ENCODE peak calls at places on chromosomes 2 and 18, in seven cellular contexts. G is H1, Y is GM12891, P is prostate gland, F is body of pancreas, T is spleen, V is HCT116. L is an unnamed sample.

GRCh38 chr2:185608799-185609198 is 129.8 kb upstream of the FSIP2 start:
- DNase-seq in G (no peak), Y (no peak), P (no peak), F (no peak), T (no peak), V (peak), L (no peak)

GRCh38 chr2:66929632-66930385 is 467.3 kb upstream of the ETAA1 start:
- DNase-seq in G (no peak), Y (no peak), P (peak), F (peak), T (peak), V (no peak), L (no peak)

GRCh38 chr2:1605102-1605501 is 139.2 kb downstream of the PXDN start:
- DNase-seq in G (no peak), Y (no peak), P (no peak), F (no peak), T (peak), V (no peak), L (no peak)

GRCh38 chr2:234730066-234730640 is 221.7 kb upstream of the SH3BP4 start:
- DNase-seq in G (no peak), Y (no peak), P (no peak), F (no peak), T (peak), V (no peak), L (no peak)

GRCh38 chr2:38750011-38750792 is 959 bp downstream of the SRSF7 start:
- DNase-seq in G (no peak), Y (peak), P (peak), F (peak), T (peak), V (no peak), L (peak)

GRCh38 chr18:35407871-35408481 is 30.8 kb upstream of the ZNF396 start:
- DNase-seq in G (no peak), Y (no peak), P (peak), F (peak), T (no peak), V (peak), L (peak)

GRCh38 chr2:46780801-46781445 is 134.7 kb downstream of the MCFD2 start:
- DNase-seq in G (peak), Y (no peak), P (no peak), F (no peak), T (no peak), V (no peak), L (no peak)

GRCh38 chr18:36593001-36593400 is 235.8 kb downstream of the TPGS2 start:
- DNase-seq in G (no peak), Y (no peak), P (no peak), F (no peak), T (no peak), V (no peak), L (no peak)

GRCh38 chr2:46601328-46601963 is 122.1 kb downstream of the TMEM247 start:
- DNase-seq in G (no peak), Y (no peak), P (no peak), F (no peak), T (no peak), V (no peak), L (no peak)

GRCh38 chr2:120745420-120746178 is 9.9 kb downstream of the GLI2 start:
- DNase-seq in G (no peak), Y (no peak), P (no peak), F (no peak), T (no peak), V (no peak), L (no peak)

GRCh38 chr2:86480105-86480504 is 38.9 kb downstream of the KDM3A start:
- DNase-seq in G (no peak), Y (no peak), P (peak), F (peak), T (no peak), V (no peak), L (no peak)

GRCh38 chr2:82803307-82803706 is 1655.8 kb downstream of the SUCLG1 start:
- DNase-seq in G (no peak), Y (no peak), P (no peak), F (no peak), T (no peak), V (no peak), L (no peak)

GRCh38 chr2:233638836-233639235 is 2.6 kb downstream of the UGT1A10 start:
- DNase-seq in G (no peak), Y (no peak), P (no peak), F (no peak), T (no peak), V (no peak), L (no peak)

GRCh38 chr2:86015699-86016098 is 90.0 kb downstream of the POLR1A start:
- DNase-seq in G (no peak), Y (no peak), P (no peak), F (no peak), T (no peak), V (no peak), L (no peak)

GRCh38 chr18:74748809-74749208 is 151.1 kb downstream of the ZNF407 start:
- DNase-seq in G (no peak), Y (no peak), P (no peak), F (no peak), T (no peak), V (no peak), L (no peak)

GRCh38 chr2:8796878-8797550 is 40.4 kb downstream of the KIDINS220 start:
- DNase-seq in G (no peak), Y (no peak), P (no peak), F (no peak), T (no peak), V (no peak), L (no peak)

GRCh38 chr2:168064011-168064998 is 183.1 kb downstream of the STK39 start:
- DNase-seq in G (no peak), Y (no peak), P (no peak), F (no peak), T (no peak), V (no peak), L (no peak)

GRCh38 chr18:56391933-56392590 is 246.3 kb downstream of the TXNL1 start:
- DNase-seq in G (no peak), Y (no peak), P (no peak), F (no peak), T (no peak), V (no peak), L (no peak)

GRCh38 chr2:199488772-199489400 is 31.1 kb upstream of the SATB2 start:
- DNase-seq in G (no peak), Y (peak), P (no peak), F (peak), T (no peak), V (peak), L (peak)

GRCh38 chr2:70942900-70943871 is 7.5 kb downstream of the ATP6V1B1 start:
- DNase-seq in G (no peak), Y (no peak), P (no peak), F (no peak), T (peak), V (no peak), L (no peak)

GRCh38 chr2:168429988-168430387 is 26.1 kb upstream of the CERS6 start:
- DNase-seq in G (no peak), Y (no peak), P (no peak), F (no peak), T (no peak), V (no peak), L (no peak)

GRCh38 chr2:29519996-29520395 is 401.4 kb downstream of the ALK start:
- DNase-seq in G (no peak), Y (no peak), P (no peak), F (no peak), T (no peak), V (no peak), L (no peak)

GRCh38 chr18:37661061-37661460 is 95.5 kb upstream of the CELF4 start:
- DNase-seq in G (no peak), Y (no peak), P (peak), F (no peak), T (no peak), V (no peak), L (no peak)

GRCh38 chr2:30230479-30230854 is 867 bp upstream of the LBH start:
- DNase-seq in G (no peak), Y (no peak), P (no peak), F (no peak), T (peak), V (no peak), L (no peak)

GRCh38 chr2:181058378-181059269 is 78.2 kb downstream of the UBE2E3 start:
- DNase-seq in G (no peak), Y (no peak), P (no peak), F (peak), T (no peak), V (peak), L (no peak)

GRCh38 chr2:30710016-30710415 is 97.2 kb downstream of the CAPN13 start:
- DNase-seq in G (no peak), Y (no peak), P (no peak), F (no peak), T (no peak), V (no peak), L (no peak)

GRCh38 chr2:174682578-174683391 is 81.5 kb downstream of the CHRNA1 start:
- DNase-seq in G (no peak), Y (peak), P (peak), F (peak), T (peak), V (no peak), L (peak)

GRCh38 chr2:55952415-55952814 is 28.8 kb upstream of the EFEMP1 start:
- DNase-seq in G (no peak), Y (no peak), P (no peak), F (no peak), T (no peak), V (no peak), L (no peak)

GRCh38 chr2:9637330-9637729 is 6.5 kb upstream of the YWHAQ start:
- DNase-seq in G (no peak), Y (no peak), P (no peak), F (no peak), T (no peak), V (peak), L (peak)

GRCh38 chr2:157894694-157895450 is 18.7 kb upstream of the ACVR1 start:
- DNase-seq in G (no peak), Y (no peak), P (peak), F (no peak), T (no peak), V (no peak), L (no peak)

GRCh38 chr2:3633089-3633981 is 24.7 kb upstream of the ALLC start:
- DNase-seq in G (no peak), Y (no peak), P (no peak), F (no peak), T (peak), V (no peak), L (no peak)

GRCh38 chr2:102355526-102356380 is at the start of gene IL18R1:
- DNase-seq in G (peak), Y (peak), P (peak), F (peak), T (peak), V (peak), L (peak)

GRCh38 chr2:223760838-223761502 is 76.4 kb downstream of the AP1S3 start:
- DNase-seq in G (no peak), Y (no peak), P (no peak), F (peak), T (peak), V (peak), L (peak)

GRCh38 chr18:75220786-75221355 is 10.3 kb downstream of the TSHZ1 start:
- DNase-seq in G (no peak), Y (no peak), P (no peak), F (no peak), T (no peak), V (no peak), L (no peak)

GRCh38 chr2:3959372-3959771 is 256.0 kb downstream of the DCDC2C start:
- DNase-seq in G (peak), Y (peak), P (no peak), F (no peak), T (no peak), V (peak), L (peak)

GRCh38 chr18:36461551-36461987 is 164.1 kb downstream of the FHOD3 start:
- DNase-seq in G (no peak), Y (no peak), P (no peak), F (no peak), T (no peak), V (no peak), L (no peak)

GRCh38 chr2:29430382-29431112 is 315.3 kb downstream of the CLIP4 start:
- DNase-seq in G (no peak), Y (no peak), P (no peak), F (peak), T (no peak), V (no peak), L (no peak)

GRCh38 chr2:142824756-142825155 is 52.7 kb upstream of the KYNU start:
- DNase-seq in G (no peak), Y (no peak), P (no peak), F (no peak), T (no peak), V (no peak), L (no peak)

GRCh38 chr2:199994296-199994695 is 38.9 kb downstream of the MAIP1 start:
- DNase-seq in G (no peak), Y (no peak), P (no peak), F (no peak), T (no peak), V (no peak), L (no peak)

DNA sequence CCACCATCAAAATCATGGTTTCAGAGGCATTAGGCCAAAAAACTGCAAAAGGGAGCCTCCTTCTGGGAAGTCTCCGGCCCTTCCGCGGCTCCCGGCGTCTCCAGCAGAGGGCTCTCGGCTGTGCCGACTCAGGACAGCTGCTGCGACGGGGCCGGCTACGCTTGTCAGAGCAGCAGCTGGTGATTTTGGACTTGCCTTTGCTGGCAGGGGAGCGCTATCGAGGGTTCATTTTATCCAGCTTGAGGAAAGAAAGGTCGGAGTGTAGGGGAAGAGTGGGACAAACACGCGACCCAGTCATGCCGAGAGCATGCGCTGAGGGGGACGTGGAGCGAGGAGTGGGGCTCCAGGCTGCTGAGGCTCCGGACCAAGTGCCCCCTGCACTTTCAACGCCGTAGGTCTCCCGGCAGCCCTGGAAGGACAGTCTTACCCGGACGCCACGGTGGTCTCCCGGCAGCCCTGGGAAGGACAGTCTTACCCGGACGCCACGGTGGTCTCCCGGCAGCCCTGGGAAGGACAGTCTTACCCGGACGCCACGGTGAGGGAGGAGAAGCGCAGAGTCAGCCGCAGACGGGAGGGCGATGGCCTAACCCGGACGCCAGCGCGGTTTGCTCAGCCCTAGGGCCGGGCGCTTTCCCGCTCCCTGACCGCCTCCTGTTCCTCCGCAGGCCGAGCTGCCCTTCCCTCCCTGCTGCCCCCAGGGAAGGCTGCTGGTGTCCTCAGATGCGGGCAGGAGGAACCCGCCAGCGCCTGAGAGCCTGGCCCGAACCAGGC is 21.7 kb downstream of the DDX18 start:
- DNase-seq in G (no peak), Y (peak), P (peak), F (peak), T (peak), V (no peak), L (peak)
- TF ChIP-seq POLR2A in G (no peak), Y (no peak), P (no peak), F (peak), T (no peak), V (no peak), L (no peak)

DNA sequence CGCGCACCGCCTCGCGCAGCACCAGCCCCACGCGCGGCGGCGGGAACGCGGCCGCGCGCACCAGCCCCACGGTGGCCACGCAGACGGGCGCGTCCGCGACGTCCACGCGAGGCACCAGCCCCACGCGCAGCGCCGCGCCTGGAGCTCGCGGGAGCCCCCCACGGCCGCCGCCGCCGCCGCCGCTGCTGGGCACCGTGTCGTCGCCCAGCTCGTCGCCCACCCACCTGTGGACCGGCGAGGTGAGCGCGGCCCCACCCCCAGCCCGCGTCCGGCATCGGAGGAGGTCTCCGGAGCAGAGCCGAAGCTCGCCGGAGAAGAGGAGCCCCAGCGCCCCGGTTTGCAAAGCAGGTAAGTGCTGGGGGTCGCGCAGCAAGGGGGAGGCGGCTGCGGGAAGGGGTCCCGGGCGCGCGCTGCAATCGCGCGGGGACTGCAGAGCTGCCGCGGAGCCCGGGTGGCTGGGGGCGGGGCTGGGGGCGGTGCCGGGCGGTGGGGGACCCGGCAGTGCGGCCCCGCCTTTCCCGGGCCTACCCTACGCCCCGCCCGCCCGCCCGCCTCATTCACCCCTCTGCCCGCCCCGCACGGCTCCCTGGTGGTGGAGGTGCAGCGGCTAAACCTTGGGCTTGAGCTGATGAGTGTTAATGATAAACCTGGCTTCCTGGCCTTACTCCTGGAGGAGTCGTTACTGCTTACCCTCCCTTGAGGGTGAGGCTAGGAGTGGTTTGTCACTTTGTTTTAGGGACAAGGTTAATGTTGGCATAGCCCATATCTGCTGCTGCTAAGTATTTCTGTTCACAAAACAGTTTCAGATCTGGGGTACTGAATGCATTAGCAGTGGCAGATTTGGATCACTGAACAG is 900 bp downstream of the FAM117B start:
- DNase-seq in G (no peak), Y (peak), P (peak), F (peak), T (peak), V (peak), L (peak)
- TF ChIP-seq POLR2A in G (peak), Y (peak), P (peak), F (peak), T (peak), V (no peak), L (no peak)

GRCh38 chr18:77981874-77982273 is 732.2 kb downstream of the GALR1 start:
- DNase-seq in G (no peak), Y (no peak), P (no peak), F (no peak), T (no peak), V (no peak), L (no peak)
- TF ChIP-seq POLR2A in G (no peak), Y (no peak), P (no peak), F (no peak), T (no peak), V (no peak), L (no peak)

GRCh38 chr2:226767056-226767813 is 32.4 kb downstream of the IRS1 start:
- DNase-seq in G (no peak), Y (no peak), P (no peak), F (no peak), T (no peak), V (no peak), L (no peak)

GRCh38 chr2:226775032-226775509 is 24.5 kb downstream of the IRS1 start:
- DNase-seq in G (no peak), Y (no peak), P (no peak), F (no peak), T (no peak), V (no peak), L (no peak)

GRCh38 chr2:226772389-226773179 is 27.0 kb downstream of the IRS1 start:
- DNase-seq in G (no peak), Y (peak), P (no peak), F (no peak), T (no peak), V (no peak), L (no peak)

GRCh38 chr2:226773291-226773690 is 26.3 kb downstream of the IRS1 start:
- DNase-seq in G (no peak), Y (no peak), P (no peak), F (no peak), T (no peak), V (no peak), L (no peak)

GRCh38 chr2:226771067-226771466 is 28.6 kb downstream of the IRS1 start:
- DNase-seq in G (no peak), Y (no peak), P (no peak), F (no peak), T (no peak), V (no peak), L (no peak)
- TF ChIP-seq POLR2A in G (no peak), Y (no peak), P (no peak), F (no peak), T (no peak), V (no peak), L (no peak)

GRCh38 chr2:113888641-113889470 is 1.0 kb upstream of the ACTR3 start:
- DNase-seq in G (no peak), Y (no peak), P (no peak), F (no peak), T (no peak), V (no peak), L (no peak)

GRCh38 chr2:113889471-113890252 is at the start of gene ACTR3:
- DNase-seq in G (peak), Y (peak), P (peak), F (peak), T (peak), V (peak), L (peak)

GRCh38 chr2:113892004-113892740 is 2.3 kb downstream of the ACTR3 start:
- DNase-seq in G (no peak), Y (no peak), P (no peak), F (no peak), T (no peak), V (no peak), L (no peak)

GRCh38 chr2:113891265-113891959 is 1.5 kb downstream of the ACTR3 start:
- DNase-seq in G (no peak), Y (no peak), P (no peak), F (no peak), T (no peak), V (no peak), L (no peak)

GRCh38 chr2:113890253-113891235 is 655 bp downstream of the ACTR3 start:
- DNase-seq in G (no peak), Y (no peak), P (peak), F (peak), T (peak), V (peak), L (no peak)
- TF ChIP-seq POLR2A in G (peak), Y (peak), P (peak), F (peak), T (peak), V (no peak), L (peak)

GRCh38 chr2:43225788-43226557 is 433 bp downstream of the ZFP36L2 start:
- DNase-seq in G (no peak), Y (no peak), P (peak), F (peak), T (peak), V (no peak), L (peak)
- TF ChIP-seq POLR2A in G (no peak), Y (no peak), P (peak), F (no peak), T (no peak), V (peak), L (peak)

DNA sequence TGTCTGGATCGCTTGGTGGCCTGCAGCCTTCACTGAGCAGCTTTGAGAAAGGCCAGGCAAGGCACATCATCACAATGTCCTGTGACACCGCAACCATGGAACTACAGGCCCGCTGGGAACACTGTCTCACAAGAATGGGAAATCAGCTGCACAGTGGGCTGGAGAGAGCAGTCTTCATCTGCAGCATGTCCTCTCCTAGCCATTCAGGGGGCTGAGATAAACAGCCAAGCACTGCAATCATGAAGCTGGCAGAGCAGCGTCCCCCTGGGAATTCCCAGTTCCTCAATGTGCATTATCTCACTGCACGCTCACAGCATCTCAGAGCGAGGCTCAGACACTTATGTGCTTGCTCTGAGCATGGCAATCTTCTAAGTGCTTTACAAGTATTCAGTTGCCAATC is 1.9 kb downstream of the CMPK2 start:
- DNase-seq in G (no peak), Y (no peak), P (no peak), F (no peak), T (no peak), V (no peak), L (no peak)
- TF ChIP-seq POLR2A in G (no peak), Y (no peak), P (no peak), F (no peak), T (no peak), V (no peak), L (no peak)

L was measured in H54.